ENCODE peak calls at places on chromosomes 11 and 22, in four cellular contexts. One of them, this sample, is unnamed.

GRCh38 chr22:29914165-29914564 is 31.2 kb downstream of the MTMR3 start:
- DNase-seq in head of caudate nucleus: no peak
- DNase-seq in NCI-H1105: no peak
- DNase-seq in hepatocyte: peak
- DNase-seq in this sample: no peak

GRCh38 chr11:460331-461199 is 10.5 kb downstream of the PTDSS2 start:
- DNase-seq in head of caudate nucleus: no peak
- DNase-seq in NCI-H1105: no peak
- DNase-seq in hepatocyte: peak
- DNase-seq in this sample: peak

GRCh38 chr11:17476317-17477083 is at the start of gene ABCC8:
- DNase-seq in head of caudate nucleus: peak
- DNase-seq in NCI-H1105: peak
- DNase-seq in hepatocyte: peak
- DNase-seq in this sample: no peak

GRCh38 chr11:12784987-12785386 is 110.8 kb downstream of the TEAD1 start:
- DNase-seq in head of caudate nucleus: no peak
- DNase-seq in NCI-H1105: no peak
- DNase-seq in hepatocyte: no peak
- DNase-seq in this sample: no peak

GRCh38 chr11:67613960-67614715 is 7.4 kb downstream of the NDUFV1 start:
- DNase-seq in head of caudate nucleus: no peak
- DNase-seq in NCI-H1105: peak
- DNase-seq in hepatocyte: peak
- DNase-seq in this sample: peak

GRCh38 chr11:80197155-80197554 is 756.3 kb upstream of the TENM4 start:
- DNase-seq in head of caudate nucleus: no peak
- DNase-seq in NCI-H1105: no peak
- DNase-seq in hepatocyte: no peak
- DNase-seq in this sample: no peak

GRCh38 chr11:126545057-126545555 is 189.6 kb downstream of the ST3GAL4 start:
- DNase-seq in head of caudate nucleus: no peak
- DNase-seq in NCI-H1105: no peak
- DNase-seq in hepatocyte: no peak
- DNase-seq in this sample: peak

GRCh38 chr11:1920128-1920908 is 815 bp downstream of the TNNT3 start:
- DNase-seq in head of caudate nucleus: no peak
- DNase-seq in NCI-H1105: no peak
- DNase-seq in hepatocyte: no peak
- DNase-seq in this sample: peak

GRCh38 chr11:69641681-69642548 is 959 bp downstream of the CCND1 start:
- DNase-seq in head of caudate nucleus: no peak
- DNase-seq in NCI-H1105: no peak
- DNase-seq in hepatocyte: no peak
- DNase-seq in this sample: peak

GRCh38 chr11:6315811-6316425 is 4.4 kb downstream of the CAVIN3 start:
- DNase-seq in head of caudate nucleus: peak
- DNase-seq in NCI-H1105: no peak
- DNase-seq in hepatocyte: peak
- DNase-seq in this sample: peak

GRCh38 chr11:72349616-72350218 is 84.6 kb downstream of the CLPB start:
- DNase-seq in head of caudate nucleus: no peak
- DNase-seq in NCI-H1105: no peak
- DNase-seq in hepatocyte: no peak
- DNase-seq in this sample: no peak

GRCh38 chr11:104926771-104927470 is 28.7 kb upstream of the CASP12 start:
- DNase-seq in head of caudate nucleus: no peak
- DNase-seq in NCI-H1105: no peak
- DNase-seq in hepatocyte: no peak
- DNase-seq in this sample: no peak

GRCh38 chr11:73293356-73293936 is 14.6 kb upstream of the ARHGEF17 start:
- DNase-seq in head of caudate nucleus: no peak
- DNase-seq in NCI-H1105: no peak
- DNase-seq in hepatocyte: no peak
- DNase-seq in this sample: peak

GRCh38 chr22:49748514-49748913 is 79.2 kb downstream of the BRD1 start:
- DNase-seq in head of caudate nucleus: no peak
- DNase-seq in NCI-H1105: no peak
- DNase-seq in hepatocyte: no peak
- DNase-seq in this sample: no peak

GRCh38 chr11:108591893-108592292 is 1.7 kb downstream of the EXPH5 start:
- DNase-seq in head of caudate nucleus: peak
- DNase-seq in NCI-H1105: no peak
- DNase-seq in hepatocyte: no peak
- DNase-seq in this sample: no peak

GRCh38 chr11:102513869-102514268 is 16.7 kb downstream of the MMP7 start:
- DNase-seq in head of caudate nucleus: no peak
- DNase-seq in NCI-H1105: no peak
- DNase-seq in hepatocyte: peak
- DNase-seq in this sample: no peak

GRCh38 chr11:46315783-46316563 is 31.3 kb upstream of the DGKZ start:
- DNase-seq in head of caudate nucleus: no peak
- DNase-seq in NCI-H1105: peak
- DNase-seq in hepatocyte: no peak
- DNase-seq in this sample: no peak

GRCh38 chr11:59802639-59803176 is 7.9 kb downstream of the MRPL16 start:
- DNase-seq in head of caudate nucleus: peak
- DNase-seq in NCI-H1105: peak
- DNase-seq in hepatocyte: peak
- DNase-seq in this sample: no peak

GRCh38 chr11:76800466-76801200 is 17.5 kb downstream of the TSKU start:
- DNase-seq in head of caudate nucleus: no peak
- DNase-seq in NCI-H1105: no peak
- DNase-seq in hepatocyte: no peak
- DNase-seq in this sample: peak

GRCh38 chr11:129611661-129612566 is 203.7 kb upstream of the TMEM45B start:
- DNase-seq in head of caudate nucleus: no peak
- DNase-seq in NCI-H1105: peak
- DNase-seq in hepatocyte: no peak
- DNase-seq in this sample: no peak

GRCh38 chr11:64456509-64457320 is 97.8 kb downstream of the RPS6KA4 start:
- DNase-seq in head of caudate nucleus: no peak
- DNase-seq in NCI-H1105: no peak
- DNase-seq in hepatocyte: no peak
- DNase-seq in this sample: peak

GRCh38 chr11:8338138-8338537 is 74.5 kb upstream of the LMO1 start:
- DNase-seq in head of caudate nucleus: peak
- DNase-seq in NCI-H1105: peak
- DNase-seq in hepatocyte: peak
- DNase-seq in this sample: no peak

GRCh38 chr22:27650572-27650971 is 151.0 kb downstream of the MN1 start:
- DNase-seq in head of caudate nucleus: no peak
- DNase-seq in NCI-H1105: no peak
- DNase-seq in hepatocyte: no peak
- DNase-seq in this sample: peak

GRCh38 chr11:33598426-33599069 is 102.1 kb downstream of the C11orf91 start:
- DNase-seq in head of caudate nucleus: peak
- DNase-seq in NCI-H1105: peak
- DNase-seq in hepatocyte: no peak
- DNase-seq in this sample: no peak

GRCh38 chr11:112267188-112267591 is 6.5 kb upstream of the PLET1 start:
- DNase-seq in head of caudate nucleus: no peak
- DNase-seq in NCI-H1105: no peak
- DNase-seq in hepatocyte: no peak
- DNase-seq in this sample: no peak

GRCh38 chr11:78210000-78210608 is 21.4 kb downstream of the USP35 start:
- DNase-seq in head of caudate nucleus: peak
- DNase-seq in NCI-H1105: no peak
- DNase-seq in hepatocyte: no peak
- DNase-seq in this sample: peak

GRCh38 chr11:83521647-83522596 is 235.8 kb upstream of the CCDC90B start:
- DNase-seq in head of caudate nucleus: no peak
- DNase-seq in NCI-H1105: peak
- DNase-seq in hepatocyte: peak
- DNase-seq in this sample: no peak

GRCh38 chr22:22546490-22546889 is 12.6 kb downstream of the PRAME start:
- DNase-seq in head of caudate nucleus: no peak
- DNase-seq in NCI-H1105: no peak
- DNase-seq in hepatocyte: no peak
- DNase-seq in this sample: no peak

GRCh38 chr11:119727523-119728081 is 1.4 kb downstream of the NECTIN1 start:
- DNase-seq in head of caudate nucleus: peak
- DNase-seq in NCI-H1105: peak
- DNase-seq in hepatocyte: peak
- DNase-seq in this sample: peak

GRCh38 chr11:85643255-85643654 is 4.5 kb upstream of the TMEM126A start:
- DNase-seq in head of caudate nucleus: no peak
- DNase-seq in NCI-H1105: no peak
- DNase-seq in hepatocyte: peak
- DNase-seq in this sample: no peak

GRCh38 chr11:8239536-8240228 is 24.0 kb downstream of the LMO1 start:
- DNase-seq in head of caudate nucleus: no peak
- DNase-seq in NCI-H1105: no peak
- DNase-seq in hepatocyte: no peak
- DNase-seq in this sample: no peak

GRCh38 chr22:49915610-49916009 is 2.6 kb downstream of the ALG12 start:
- DNase-seq in head of caudate nucleus: no peak
- DNase-seq in NCI-H1105: no peak
- DNase-seq in hepatocyte: no peak
- DNase-seq in this sample: no peak

This sample was measured in spleen.